ENCODE peak calls at places on chromosomes 7 and 10, in six cellular contexts. O, D, M, S, E and F are unnamed samples.

GRCh38 chr10:115827650-115828049 is 445.4 kb downstream of the GFRA1 start:
- DNase-seq in O (no peak), D (no peak), M (no peak), S (no peak), E (no peak), F (no peak)

GRCh38 chr10:129656642-129657041 is 189.6 kb downstream of the MGMT start:
- DNase-seq in O (no peak), D (no peak), M (no peak), S (no peak), E (no peak), F (no peak)

GRCh38 chr10:79412516-79412915 is 32.9 kb downstream of the ZCCHC24 start:
- DNase-seq in O (no peak), D (no peak), M (no peak), S (no peak), E (no peak), F (no peak)

GRCh38 chr7:98133181-98133580 is 26.5 kb downstream of the LMTK2 start:
- DNase-seq in O (no peak), D (peak), M (peak), S (no peak), E (peak), F (peak)

GRCh38 chr7:123041085-123041484 is 45.6 kb upstream of the TAS2R16 start:
- DNase-seq in O (no peak), D (no peak), M (no peak), S (no peak), E (no peak), F (no peak)

GRCh38 chr7:143518521-143518920 is 40.8 kb downstream of the TAS2R41 start:
- DNase-seq in O (no peak), D (no peak), M (no peak), S (no peak), E (no peak), F (no peak)

GRCh38 chr10:113438660-113439059 is 114.2 kb upstream of the HABP2 start:
- DNase-seq in O (no peak), D (no peak), M (no peak), S (no peak), E (no peak), F (no peak)

GRCh38 chr7:102843850-102844249 is 69.0 kb upstream of the LRRC17 start:
- DNase-seq in O (no peak), D (no peak), M (no peak), S (no peak), E (no peak), F (peak)

GRCh38 chr7:92421676-92422435 is 25.4 kb upstream of the GATAD1 start:
- DNase-seq in O (no peak), D (no peak), M (no peak), S (no peak), E (no peak), F (no peak)

GRCh38 chr7:117158941-117159705 is 163.7 kb downstream of the WNT2 start:
- DNase-seq in O (no peak), D (no peak), M (no peak), S (no peak), E (no peak), F (no peak)

GRCh38 chr10:35486297-35486991 is 118.7 kb upstream of the GJD4 start:
- DNase-seq in O (no peak), D (no peak), M (no peak), S (no peak), E (no peak), F (no peak)

GRCh38 chr7:119465798-119466305 is 807.1 kb upstream of the KCND2 start:
- DNase-seq in O (no peak), D (no peak), M (no peak), S (no peak), E (no peak), F (no peak)

GRCh38 chr7:158740657-158741293 is 36.2 kb upstream of the NCAPG2 start:
- DNase-seq in O (peak), D (no peak), M (no peak), S (no peak), E (no peak), F (no peak)

GRCh38 chr10:76311752-76312699 is 880.6 kb downstream of the LRMDA start:
- DNase-seq in O (no peak), D (no peak), M (no peak), S (peak), E (peak), F (peak)

GRCh38 chr10:44516941-44517340 is 132.0 kb upstream of the CXCL12 start:
- DNase-seq in O (no peak), D (no peak), M (no peak), S (no peak), E (no peak), F (no peak)

GRCh38 chr10:44510716-44511115 is 125.8 kb upstream of the CXCL12 start:
- DNase-seq in O (no peak), D (no peak), M (no peak), S (no peak), E (no peak), F (no peak)

GRCh38 chr10:44511601-44512000 is 126.7 kb upstream of the CXCL12 start:
- DNase-seq in O (no peak), D (no peak), M (no peak), S (no peak), E (no peak), F (no peak)

GRCh38 chr10:44512345-44513095 is 127.6 kb upstream of the CXCL12 start:
- DNase-seq in O (no peak), D (no peak), M (no peak), S (no peak), E (no peak), F (no peak)

DNA sequence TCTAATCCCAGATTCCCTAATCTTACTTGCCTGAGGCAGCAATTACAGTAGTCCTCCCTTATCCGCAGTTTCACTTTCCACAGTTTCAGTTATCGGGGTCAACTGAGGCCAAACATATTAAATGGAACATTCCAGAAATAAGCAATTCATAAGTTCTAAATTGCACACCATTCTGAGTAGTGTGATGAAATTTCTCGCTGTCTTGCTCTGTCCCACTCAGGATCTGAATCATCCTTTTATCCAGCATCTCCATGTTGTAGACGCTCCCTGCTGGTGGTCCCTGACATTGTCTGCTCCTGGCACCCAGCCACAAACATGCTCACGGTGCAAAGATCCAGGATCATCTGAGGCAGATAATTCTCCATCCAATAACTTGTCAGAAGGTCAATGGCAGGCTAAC is 128.7 kb upstream of the CXCL12 start:
- DNase-seq in O (no peak), D (no peak), M (no peak), S (no peak), E (no peak), F (no peak)
- TF ChIP-seq CTCF in O (no peak), D (no peak), M (no peak), S (no peak), E (no peak), F (no peak)

GRCh38 chr7:7699970-7700369 is 18.4 kb downstream of the RPA3 start:
- DNase-seq in O (no peak), D (no peak), M (no peak), S (no peak), E (no peak), F (no peak)
- TF ChIP-seq CTCF in O (no peak), D (no peak), M (no peak), S (no peak), E (no peak), F (no peak)

GRCh38 chr7:13933106-13933505 is 56.4 kb downstream of the ETV1 start:
- DNase-seq in O (no peak), D (no peak), M (no peak), S (no peak), E (no peak), F (no peak)
- TF ChIP-seq CTCF in O (no peak), D (no peak), M (no peak), S (no peak), E (no peak), F (no peak)

GRCh38 chr7:150855046-150855445 is 2.7 kb downstream of the AOC1 start:
- DNase-seq in O (peak), D (no peak), M (no peak), S (no peak), E (no peak), F (no peak)

GRCh38 chr7:150856303-150857275 is 4.3 kb downstream of the AOC1 start:
- DNase-seq in O (peak), D (no peak), M (no peak), S (no peak), E (no peak), F (no peak)

GRCh38 chr7:150858236-150859197 is 6.2 kb downstream of the AOC1 start:
- DNase-seq in O (peak), D (no peak), M (no peak), S (no peak), E (no peak), F (no peak)

GRCh38 chr7:150855476-150856302 is 3.4 kb downstream of the AOC1 start:
- DNase-seq in O (no peak), D (no peak), M (no peak), S (no peak), E (no peak), F (no peak)

DNA sequence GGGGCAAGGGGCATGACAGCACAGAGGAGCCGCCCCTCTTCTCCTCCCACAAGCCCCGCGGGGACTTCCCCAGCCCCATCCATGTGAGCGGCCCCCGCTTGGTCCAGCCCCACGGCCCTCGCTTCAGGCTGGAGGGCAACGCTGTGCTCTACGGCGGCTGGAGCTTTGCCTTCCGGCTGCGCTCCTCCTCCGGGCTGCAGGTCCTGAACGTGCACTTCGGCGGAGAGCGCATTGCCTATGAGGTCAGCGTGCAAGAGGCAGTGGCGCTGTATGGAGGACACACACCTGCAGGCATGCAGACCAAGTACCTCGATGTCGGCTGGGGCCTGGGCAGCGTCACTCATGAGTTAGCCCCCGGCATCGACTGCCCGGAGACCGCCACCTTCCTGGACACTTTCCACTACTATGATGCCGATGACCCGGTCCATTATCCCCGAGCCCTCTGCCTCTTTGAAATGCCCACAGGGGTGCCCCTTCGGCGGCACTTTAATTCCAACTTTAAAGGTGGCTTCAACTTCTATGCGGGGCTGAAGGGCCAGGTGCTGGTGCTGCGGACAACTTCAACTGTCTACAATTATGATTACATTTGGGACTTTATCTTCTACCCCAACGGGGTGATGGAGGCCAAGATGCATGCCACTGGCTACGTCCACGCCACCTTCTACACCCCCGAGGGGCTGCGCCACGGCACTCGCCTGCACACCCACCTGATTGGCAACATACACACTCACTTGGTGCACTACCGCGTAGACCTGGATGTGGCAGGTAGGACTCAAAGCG is 5.1 kb downstream of the AOC1 start:
- DNase-seq in O (peak), D (no peak), M (no peak), S (no peak), E (no peak), F (no peak)
- TF ChIP-seq CTCF in O (no peak), D (no peak), M (no peak), S (no peak), E (no peak), F (no peak)